ENCODE peak calls at places on chromosomes 2 and 18, in four cellular contexts. Y is pons; G is activated CD8-positive, alpha-beta memory T cell treated with anti-CD3 and anti-CD28 coated beads for 48 hours; W is GM12891. S is an unnamed sample.

GRCh38 chr2:172427990-172428840 is 829 bp downstream of the ITGA6 start:
- DNase-seq in Y (no peak), G (peak; percentile 17), W (peak; percentile 19), S (peak; percentile 45)

GRCh38 chr2:27131429-27131828 is 3.0 kb downstream of the PREB start:
- DNase-seq in Y (no peak), G (no peak), W (no peak), S (no peak)

GRCh38 chr2:39640107-39640506 is 25.6 kb upstream of the TMEM178A start:
- DNase-seq in Y (peak; percentile 78), G (no peak), W (no peak), S (no peak)

GRCh38 chr2:183010112-183010511 is 28.1 kb downstream of the NCKAP1 start:
- DNase-seq in Y (no peak), G (no peak), W (no peak), S (no peak)

GRCh38 chr2:23414106-23414505 is 29.1 kb downstream of the KLHL29 start:
- DNase-seq in Y (no peak), G (no peak), W (no peak), S (no peak)

GRCh38 chr2:100978582-100979051 is 23.5 kb upstream of the RPL31 start:
- DNase-seq in Y (no peak), G (no peak), W (no peak), S (no peak)

GRCh38 chr2:39567507-39567906 is 98.2 kb upstream of the TMEM178A start:
- DNase-seq in Y (no peak), G (no peak), W (no peak), S (no peak)

GRCh38 chr2:181780159-181781081 is 100.1 kb upstream of the NEUROD1 start:
- DNase-seq in Y (peak; percentile 49), G (no peak), W (no peak), S (no peak)

GRCh38 chr2:153819501-153819900 is 52.2 kb upstream of the GALNT13 start:
- DNase-seq in Y (no peak), G (no peak), W (no peak), S (no peak)

GRCh38 chr18:10291568-10291981 is 162.9 kb upstream of the APCDD1 start:
- DNase-seq in Y (no peak), G (no peak), W (no peak), S (no peak)

GRCh38 chr2:99876956-99877355 is 265.4 kb downstream of the AFF3 start:
- DNase-seq in Y (no peak), G (no peak), W (no peak), S (no peak)

GRCh38 chr2:25894135-25894830 is 16.0 kb upstream of the ASXL2 start:
- DNase-seq in Y (peak; percentile 39), G (no peak), W (no peak), S (no peak)